ENCODE peak calls at places on chromosomes 12 and 14, in six cellular contexts. T is brain microvascular endothelial cell, H is GM13976, L is B cell, V is pancreas, C is bronchial epithelial cell. G is an unnamed sample.

GRCh38 chr12:99529966-99530365 is 117.6 kb upstream of the GARIN6 start:
- DNase-seq in T (peak), H (peak), L (no peak), V (no peak), C (no peak), G (peak)

GRCh38 chr12:70255311-70255710 is 12.1 kb downstream of the CNOT2 start:
- DNase-seq in T (no peak), H (no peak), L (no peak), V (no peak), C (no peak), G (no peak)

GRCh38 chr12:113914806-113915205 is 51.3 kb downstream of the RBM19 start:
- DNase-seq in T (no peak), H (no peak), L (no peak), V (no peak), C (no peak), G (no peak)

GRCh38 chr12:86663691-86664090 is 407.5 kb upstream of the MGAT4C start:
- DNase-seq in T (no peak), H (no peak), L (no peak), V (no peak), C (no peak), G (no peak)

GRCh38 chr12:116469344-116469743 is 89.8 kb upstream of the MAP1LC3B2 start:
- DNase-seq in T (no peak), H (no peak), L (no peak), V (no peak), C (no peak), G (no peak)

GRCh38 chr14:70052990-70053389 is 135.8 kb downstream of the SLC8A3 start:
- DNase-seq in T (peak), H (no peak), L (no peak), V (no peak), C (peak), G (no peak)

GRCh38 chr12:12807970-12808702 is 5.0 kb upstream of the DDX47 start:
- DNase-seq in T (no peak), H (peak), L (peak), V (no peak), C (peak), G (no peak)

GRCh38 chr14:99120147-99121026 is 151.6 kb downstream of the BCL11B start:
- DNase-seq in T (no peak), H (no peak), L (no peak), V (no peak), C (no peak), G (no peak)

GRCh38 chr12:104566244-104566993 is 109.7 kb downstream of the CHST11 start:
- DNase-seq in T (no peak), H (no peak), L (no peak), V (no peak), C (no peak), G (no peak)

GRCh38 chr12:96501139-96501741 is 11.9 kb downstream of the CFAP54 start:
- DNase-seq in T (peak), H (no peak), L (no peak), V (no peak), C (peak), G (peak)

GRCh38 chr12:29516431-29516875 is 19.0 kb upstream of the OVCH1 start:
- DNase-seq in T (peak), H (no peak), L (no peak), V (no peak), C (peak), G (no peak)

GRCh38 chr12:115640929-115641328 is 636.6 kb downstream of the MED13L start:
- DNase-seq in T (no peak), H (no peak), L (no peak), V (no peak), C (peak), G (no peak)

GRCh38 chr12:107570721-107571120 is 114.9 kb upstream of the PWP1 start:
- DNase-seq in T (peak), H (no peak), L (no peak), V (no peak), C (no peak), G (no peak)

GRCh38 chr14:76950043-76951020 is 78.2 kb downstream of the IRF2BPL start:
- DNase-seq in T (no peak), H (no peak), L (no peak), V (no peak), C (no peak), G (no peak)

GRCh38 chr12:127381043-127381668 is 885.8 kb upstream of the TMEM132C start:
- DNase-seq in T (no peak), H (peak), L (no peak), V (peak), C (no peak), G (no peak)

GRCh38 chr14:52834440-52834842 is 43.0 kb upstream of the GNPNAT1 start:
- DNase-seq in T (peak), H (no peak), L (no peak), V (no peak), C (peak), G (no peak)

GRCh38 chr14:77063581-77064289 is 34.3 kb upstream of the CIPC start:
- DNase-seq in T (no peak), H (no peak), L (no peak), V (no peak), C (no peak), G (no peak)

GRCh38 chr14:50064993-50065392 is 51.4 kb downstream of the VCPKMT start:
- DNase-seq in T (no peak), H (peak), L (peak), V (no peak), C (peak), G (peak)

GRCh38 chr14:101912841-101913240 is 51.5 kb upstream of the DYNC1H1 start:
- DNase-seq in T (no peak), H (no peak), L (no peak), V (no peak), C (no peak), G (no peak)

GRCh38 chr12:105292705-105293104 is 37.8 kb upstream of the C12orf75 start:
- DNase-seq in T (peak), H (no peak), L (no peak), V (no peak), C (no peak), G (no peak)

GRCh38 chr14:103552011-103552797 is 10.3 kb downstream of the BAG5 start:
- DNase-seq in T (no peak), H (no peak), L (no peak), V (no peak), C (peak), G (no peak)

GRCh38 chr14:72653026-72653425 is 240.9 kb downstream of the DPF3 start:
- DNase-seq in T (no peak), H (no peak), L (no peak), V (no peak), C (no peak), G (no peak)

GRCh38 chr14:61452452-61452851 is 131.1 kb downstream of the PRKCH start:
- DNase-seq in T (no peak), H (no peak), L (no peak), V (no peak), C (no peak), G (no peak)

GRCh38 chr12:28780096-28780495 is 369.0 kb upstream of the FAR2 start:
- DNase-seq in T (peak), H (no peak), L (no peak), V (no peak), C (peak), G (no peak)

GRCh38 chr12:3195859-3196483 is 118.8 kb downstream of the TSPAN9 start:
- DNase-seq in T (no peak), H (no peak), L (no peak), V (no peak), C (no peak), G (no peak)

GRCh38 chr12:11805043-11805442 is 155.6 kb downstream of the ETV6 start:
- DNase-seq in T (no peak), H (no peak), L (no peak), V (no peak), C (no peak), G (no peak)

GRCh38 chr12:20438307-20438779 is 70.0 kb downstream of the PDE3A start:
- DNase-seq in T (peak), H (no peak), L (no peak), V (no peak), C (no peak), G (no peak)

GRCh38 chr12:51349026-51349425 is 2.5 kb upstream of the CELA1 start:
- DNase-seq in T (peak), H (no peak), L (no peak), V (no peak), C (peak), G (no peak)

GRCh38 chr14:67515386-67516079 is 17.6 kb upstream of the PLEKHH1 start:
- DNase-seq in T (no peak), H (peak), L (peak), V (peak), C (no peak), G (no peak)

GRCh38 chr12:64042901-64043300 is 179.2 kb downstream of the KICS2 start:
- DNase-seq in T (no peak), H (no peak), L (no peak), V (no peak), C (no peak), G (no peak)

GRCh38 chr14:61489002-61489401 is 167.6 kb downstream of the PRKCH start:
- DNase-seq in T (no peak), H (no peak), L (no peak), V (no peak), C (no peak), G (no peak)

GRCh38 chr12:8780389-8780788 is 42.0 kb upstream of the A2ML1 start:
- DNase-seq in T (peak), H (peak), L (no peak), V (no peak), C (peak), G (no peak)

GRCh38 chr12:41619705-41620104 is 431.6 kb downstream of the PDZRN4 start:
- DNase-seq in T (no peak), H (no peak), L (no peak), V (no peak), C (no peak), G (no peak)

GRCh38 chr12:111085100-111085499 is 164.7 kb upstream of the MYL2 start:
- DNase-seq in T (no peak), H (no peak), L (no peak), V (no peak), C (no peak), G (no peak)

GRCh38 chr12:62601765-62602444 is 135.3 kb downstream of the MON2 start:
- DNase-seq in T (no peak), H (no peak), L (no peak), V (no peak), C (no peak), G (no peak)

GRCh38 chr14:76352639-76353281 is 23.2 kb upstream of the ESRRB start:
- DNase-seq in T (peak), H (peak), L (peak), V (peak), C (no peak), G (no peak)

GRCh38 chr14:93104961-93105360 is 10.8 kb downstream of the ITPK1 start:
- DNase-seq in T (no peak), H (no peak), L (peak), V (no peak), C (peak), G (no peak)
- TF ChIP-seq CTCF in T (peak), H (no peak), L (no peak), V (no peak), C (peak), G (no peak)

GRCh38 chr12:24839268-24839791 is 109.6 kb downstream of the BCAT1 start:
- DNase-seq in T (peak), H (peak), L (peak), V (no peak), C (no peak), G (peak)
- TF ChIP-seq CTCF in T (no peak), H (no peak), L (no peak), V (no peak), C (no peak), G (peak)

GRCh38 chr14:40889126-40889525 is 717.5 kb upstream of the LRFN5 start:
- DNase-seq in T (no peak), H (no peak), L (no peak), V (no peak), C (no peak), G (no peak)
- TF ChIP-seq CTCF in T (no peak), H (no peak), L (no peak), V (no peak), C (no peak), G (no peak)

GRCh38 chr12:18250313-18250916 is 10.9 kb upstream of the PIK3C2G start:
- DNase-seq in T (peak), H (peak), L (no peak), V (no peak), C (peak), G (no peak)
- TF ChIP-seq CTCF in T (peak), H (peak), L (peak), V (peak), C (peak), G (peak)

GRCh38 chr12:49098035-49098451 is 3.4 kb upstream of the DHH start:
- DNase-seq in T (no peak), H (peak), L (peak), V (peak), C (peak), G (no peak)

GRCh38 chr12:49094966-49095365 is 365 bp upstream of the DHH start:
- DNase-seq in T (no peak), H (no peak), L (no peak), V (no peak), C (no peak), G (no peak)

GRCh38 chr12:49100380-49100779 is 5.8 kb upstream of the DHH start:
- DNase-seq in T (no peak), H (no peak), L (no peak), V (no peak), C (no peak), G (no peak)

GRCh38 chr12:49097381-49097780 is 2.8 kb upstream of the DHH start:
- DNase-seq in T (no peak), H (no peak), L (no peak), V (no peak), C (no peak), G (no peak)

DNA sequence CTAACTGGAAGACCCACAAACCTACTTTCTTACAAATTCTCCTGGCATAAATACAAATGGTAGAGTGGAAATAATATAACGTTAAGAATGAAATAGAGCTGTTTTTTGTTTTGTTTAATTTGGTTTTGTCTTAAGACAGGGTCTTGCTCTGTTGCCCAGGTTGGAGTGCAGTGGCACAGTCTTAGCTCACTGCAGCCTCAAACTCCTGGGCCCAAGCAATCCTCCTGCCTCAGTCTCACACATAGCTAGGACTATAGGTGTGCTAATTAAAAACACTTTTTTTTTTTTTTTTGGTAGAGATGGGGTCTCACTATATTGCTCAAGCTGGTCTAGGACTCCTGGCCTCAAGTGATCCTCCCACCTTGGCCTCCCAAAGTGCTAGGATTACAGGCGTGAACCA is 4.1 kb upstream of the DHH start:
- DNase-seq in T (no peak), H (no peak), L (no peak), V (no peak), C (no peak), G (no peak)
- TF ChIP-seq CTCF in T (no peak), H (no peak), L (no peak), V (no peak), C (no peak), G (no peak)

GRCh38 chr14:89954045-89955021 is at the start of gene EFCAB11:
- DNase-seq in T (peak), H (peak), L (peak), V (peak), C (peak), G (peak)
- TF ChIP-seq CTCF in T (peak), H (no peak), L (peak), V (no peak), C (no peak), G (peak)